ENCODE peak calls at places on chromosomes 4 and X, in four cellular contexts. T, C, H and A are unnamed samples. For H3K27me3 and H3K4me1, the result is how much of the 10 kb centered on the place peaks cover.

GRCh38 chrX:18354369-18355329 is at the start of gene SCML2:
- DNase-seq in T (no peak), C (peak), H (no peak), A (no peak)

GRCh38 chr4:91092398-91092955 is 965.3 kb downstream of the CCSER1 start:
- DNase-seq in T (peak), C (no peak), H (no peak), A (no peak)

GRCh38 chr4:119774840-119775239 is 146.2 kb upstream of the PDE5A start:
- DNase-seq in T (no peak), C (no peak), H (no peak), A (no peak)

GRCh38 chr4:19850909-19851308 is 400.8 kb upstream of the SLIT2 start:
- DNase-seq in T (peak), C (no peak), H (no peak), A (no peak)

GRCh38 chrX:39654183-39654925 is 443.4 kb downstream of the BCOR start:
- DNase-seq in T (no peak), C (no peak), H (no peak), A (no peak)

GRCh38 chr4:26217429-26217828 is 103.4 kb upstream of the RBPJ start:
- DNase-seq in T (no peak), C (no peak), H (no peak), A (no peak)

GRCh38 chr4:145840801-145841200 is 97.8 kb downstream of the ZNF827 start:
- DNase-seq in T (no peak), C (no peak), H (no peak), A (no peak)

GRCh38 chr4:159070742-159071141 is 32.1 kb upstream of the RAPGEF2 start:
- DNase-seq in T (no peak), C (no peak), H (no peak), A (no peak)

GRCh38 chr4:2914220-2915126 is 48.7 kb downstream of the NOP14 start:
- DNase-seq in T (no peak), C (no peak), H (no peak), A (no peak)

GRCh38 chr4:145679520-145679919 is 426 bp upstream of the C4orf51 start:
- DNase-seq in T (peak), C (peak), H (no peak), A (no peak)

GRCh38 chr4:40178672-40179071 is 18.2 kb upstream of the RHOH start:
- DNase-seq in T (no peak), C (no peak), H (no peak), A (no peak)

GRCh38 chrX:47687249-47687648 is 28.3 kb upstream of the UXT start:
- DNase-seq in T (no peak), C (no peak), H (no peak), A (no peak)

GRCh38 chrX:98068210-98068609 is 1184.5 kb downstream of the RPA4 start:
- DNase-seq in T (peak), C (no peak), H (no peak), A (no peak)

GRCh38 chr4:86670739-86671138 is 76.6 kb downstream of the PTPN13 start:
- DNase-seq in T (peak), C (no peak), H (peak), A (no peak)

GRCh38 chr4:102713096-102713495 is 47.7 kb downstream of the MANBA start:
- DNase-seq in T (no peak), C (no peak), H (no peak), A (no peak)

GRCh38 chrX:12971282-12972003 is 3.5 kb upstream of the TMSB4X start:
- DNase-seq in T (no peak), C (peak), H (no peak), A (no peak)

GRCh38 chrX:40581333-40581910 is 652 bp downstream of the ATP6AP2 start:
- DNase-seq in T (no peak), C (no peak), H (no peak), A (no peak)

GRCh38 chrX:101385795-101386541 is at the start of gene BTK:
- DNase-seq in T (no peak), C (peak), H (no peak), A (no peak)

GRCh38 chr4:8600266-8600665 is 7.7 kb downstream of the CPZ start:
- DNase-seq in T (no peak), C (no peak), H (no peak), A (no peak)

GRCh38 chrX:100449696-100450606 is 39.9 kb upstream of the PCDH19 start:
- DNase-seq in T (no peak), C (no peak), H (no peak), A (peak)

GRCh38 chr4:148477276-148477675 is 35.1 kb upstream of the NR3C2 start:
- DNase-seq in T (no peak), C (no peak), H (no peak), A (no peak)

GRCh38 chr4:90198086-90198847 is 71.1 kb downstream of the CCSER1 start:
- DNase-seq in T (no peak), C (no peak), H (no peak), A (no peak)

GRCh38 chr4:152309418-152309817 is 226.5 kb downstream of the FBXW7 start:
- DNase-seq in T (no peak), C (no peak), H (no peak), A (no peak)

GRCh38 chr4:18980516-18981233 is 959.1 kb upstream of the LCORL start:
- DNase-seq in T (peak), C (no peak), H (peak), A (no peak)

GRCh38 chr4:7189066-7189465 is 3.3 kb upstream of the SORCS2 start:
- DNase-seq in T (no peak), C (peak), H (no peak), A (peak)

GRCh38 chr4:62640296-62640695 is 1440.2 kb downstream of the ADGRL3 start:
- DNase-seq in T (peak), C (no peak), H (no peak), A (no peak)

GRCh38 chr4:150235795-150236385 is 157.6 kb downstream of the DCLK2 start:
- DNase-seq in T (no peak), C (no peak), H (no peak), A (no peak)

GRCh38 chr4:145870155-145871020 is 68.2 kb downstream of the ZNF827 start:
- DNase-seq in T (peak), C (no peak), H (no peak), A (no peak)

GRCh38 chr4:87060957-87061356 is 126.1 kb downstream of the AFF1 start:
- DNase-seq in T (peak), C (no peak), H (peak), A (no peak)

GRCh38 chr4:1504786-1505500 is 98.7 kb upstream of the NKX1-1 start:
- DNase-seq in T (no peak), C (peak), H (no peak), A (no peak)

GRCh38 chrX:38375888-38376287 is 23.5 kb downstream of the OTC start:
- DNase-seq in T (no peak), C (no peak), H (no peak), A (no peak)

GRCh38 chr4:112520598-112521122 is 4.7 kb upstream of the NEUROG2 start:
- DNase-seq in T (no peak), C (no peak), H (no peak), A (no peak)

GRCh38 chr4:112518675-112519074 is 2.7 kb upstream of the NEUROG2 start:
- DNase-seq in T (no peak), C (no peak), H (no peak), A (no peak)

GRCh38 chr4:112517911-112518310 is 1.9 kb upstream of the NEUROG2 start:
- DNase-seq in T (no peak), C (no peak), H (no peak), A (no peak)

GRCh38 chr4:112521123-112522116 is 5.4 kb upstream of the NEUROG2 start:
- DNase-seq in T (no peak), C (no peak), H (no peak), A (no peak)

DNA sequence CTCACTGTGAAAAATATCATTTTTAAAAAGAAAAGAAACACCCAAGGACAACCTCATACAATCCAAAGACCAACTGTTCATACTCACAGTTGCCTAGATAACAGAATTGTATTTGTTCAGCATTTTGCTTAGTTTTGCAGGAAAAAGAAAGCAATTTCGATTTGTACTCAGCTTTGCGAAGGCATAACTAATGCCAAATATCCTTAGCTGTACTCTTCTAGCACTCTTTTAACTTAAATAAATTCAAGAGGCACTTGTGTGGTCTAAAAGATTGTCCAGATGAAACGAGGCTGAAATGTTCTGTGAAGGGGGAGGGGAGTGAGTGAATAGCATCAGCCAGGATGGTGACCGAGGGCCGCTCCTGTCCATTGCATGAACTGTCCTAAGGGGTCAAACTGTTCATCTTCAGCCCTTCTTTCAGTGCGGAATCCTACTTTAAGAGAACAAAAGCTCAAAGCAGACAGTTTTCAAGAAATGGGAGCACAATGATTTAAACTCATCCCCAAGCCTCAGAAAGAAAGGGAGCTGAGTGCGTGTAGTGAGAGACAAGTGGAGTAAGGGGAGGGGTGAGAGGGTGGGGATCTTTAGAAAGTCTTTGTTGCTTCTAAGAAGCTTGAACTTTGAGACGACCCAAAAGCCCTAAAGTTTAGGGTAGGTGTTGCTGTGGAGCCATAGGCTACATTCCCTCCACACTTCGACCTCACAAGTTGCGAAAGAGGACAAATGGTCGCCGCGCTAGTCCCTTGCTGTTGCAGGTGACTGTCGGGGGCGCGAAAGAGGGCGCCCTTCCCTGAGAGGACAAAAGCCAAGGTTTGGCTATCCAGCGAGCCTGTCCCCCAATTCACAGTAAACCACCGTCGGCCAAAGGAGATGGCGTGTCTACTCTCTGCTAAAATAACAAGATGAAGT is 4.0 kb upstream of the NEUROG2 start:
- DNase-seq in T (no peak), C (no peak), H (no peak), A (no peak)
- H3K27me3 ChIP-seq in T (half or more), C (half or more), H (half or more), A (half or more)

GRCh38 chr4:168843635-168844034 is 166.4 kb downstream of the CBR4 start:
- DNase-seq in T (peak), C (no peak), H (peak), A (no peak)
- H3K4me1 ChIP-seq in T (half or more), C (under half), H (half or more), A (half or more)

DNA sequence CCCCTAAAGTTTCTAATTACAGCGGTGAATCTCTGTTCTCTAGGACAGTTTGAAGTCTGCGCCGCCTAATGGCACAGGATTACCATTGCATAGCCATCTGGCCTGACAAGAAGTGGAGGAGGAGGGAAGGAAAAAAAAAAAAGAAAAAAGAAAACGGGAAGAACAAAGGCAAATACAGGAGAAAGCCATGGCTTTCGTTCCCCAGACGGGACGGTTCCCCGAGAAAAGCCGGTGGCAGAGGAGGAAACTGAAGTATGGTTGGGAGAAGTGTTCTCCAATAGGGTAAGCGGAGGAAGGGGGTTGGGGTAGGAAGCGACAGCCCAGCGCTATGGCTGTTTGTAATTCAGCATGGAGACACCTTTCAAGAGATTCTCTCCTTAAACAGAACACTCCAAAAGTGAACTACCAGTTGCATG is 80.8 kb downstream of the HMGN5 start:
- DNase-seq in T (peak), C (peak), H (no peak), A (no peak)
- TF ChIP-seq CTCF in T (peak), C (peak), H (peak), A (peak)

GRCh38 chr4:124641715-124642380 is 70.7 kb downstream of the ANKRD50 start:
- DNase-seq in T (peak), C (no peak), H (peak), A (no peak)
- H3K27me3 ChIP-seq in T (under half), C (under half), H (under half), A (under half)

GRCh38 chr4:69697536-69697935 is 44.5 kb upstream of the UGT2A1 start:
- DNase-seq in T (peak), C (no peak), H (peak), A (no peak)
- H3K4me1 ChIP-seq in T (under half), C (under half), H (under half), A (under half)

GRCh38 chr4:28075557-28075956 is 1214.9 kb downstream of the STIM2 start:
- DNase-seq in T (no peak), C (no peak), H (no peak), A (no peak)

GRCh38 chr4:28073860-28074555 is 1213.4 kb downstream of the STIM2 start:
- DNase-seq in T (no peak), C (no peak), H (no peak), A (no peak)
- TF ChIP-seq CTCF in T (peak), C (no peak), H (no peak), A (no peak)

GRCh38 chrX:4682637-4683036 is 969.2 kb upstream of the PRKX start:
- DNase-seq in T (no peak), C (no peak), H (no peak), A (no peak)
- H3K27me3 ChIP-seq in T (under half), C (under half), H (under half), A (under half)

DNA sequence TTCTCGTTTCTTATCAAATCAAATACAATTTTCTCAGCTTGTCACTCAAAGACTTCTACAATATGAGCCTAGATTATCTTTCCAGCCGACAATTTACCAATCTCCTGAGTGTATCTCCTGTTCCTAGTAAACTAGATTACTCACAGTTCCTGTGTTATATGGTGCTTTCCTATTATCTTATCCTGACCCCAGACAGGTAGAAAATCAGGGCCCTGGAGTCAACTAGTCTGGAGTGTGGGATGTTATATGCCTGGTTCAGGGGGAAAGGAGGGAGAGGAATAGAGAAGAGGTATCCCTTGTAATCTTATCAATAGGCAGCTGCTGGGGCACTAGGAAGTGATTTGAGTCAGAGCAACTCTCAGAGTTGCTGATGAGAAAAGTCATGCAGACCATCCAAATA is 127.1 kb downstream of the SLC7A11 start:
- DNase-seq in T (no peak), C (no peak), H (no peak), A (no peak)
- H3K4me1 ChIP-seq in T (under half), C (under half), H (under half), A (under half)